ENCODE peak calls at places on chromosomes 4 and X, in four cellular contexts. M, U, V and Y are unnamed samples.

GRCh38 chrX:17597836-17598434 is 139.4 kb upstream of the SCML1 start:
- DNase-seq in M (no peak), V (no peak), U (no peak), Y (no peak)

GRCh38 chr4:189809885-189810284 is 130.8 kb upstream of the FRG1 start:
- DNase-seq in U (no peak), M (no peak), V (no peak), Y (no peak)

GRCh38 chr4:15171725-15172124 is 169.4 kb downstream of the CPEB2 start:
- DNase-seq in M (no peak), V (no peak), U (no peak), Y (no peak)

GRCh38 chr4:118941149-118941548 is 52.5 kb downstream of the SYNPO2 start:
- DNase-seq in U (no peak), M (peak), V (no peak), Y (no peak)

GRCh38 chr4:184464759-184465454 is 9.4 kb downstream of the IRF2 start:
- DNase-seq in M (peak), U (no peak), V (no peak), Y (no peak)

GRCh38 chrX:119981286-119982070 is 37.9 kb upstream of the NKAP start:
- DNase-seq in U (peak), M (peak), V (peak), Y (no peak)

GRCh38 chrX:43589735-43590515 is 66.2 kb upstream of the MAOA start:
- DNase-seq in V (no peak), U (no peak), M (peak), Y (no peak)

GRCh38 chr4:117533501-117533900 is 448.1 kb upstream of the TRAM1L1 start:
- DNase-seq in M (no peak), U (no peak), V (no peak), Y (no peak)

GRCh38 chrX:112840382-112841113 is at the start of gene AMOT:
- DNase-seq in V (peak), M (peak), U (peak), Y (no peak)

GRCh38 chrX:13196778-13197177 is 123.1 kb downstream of the ATXN3L start:
- DNase-seq in M (no peak), U (no peak), V (no peak), Y (no peak)

GRCh38 chrX:48927736-48928382 is 9.0 kb upstream of the PIM2 start:
- DNase-seq in V (no peak), U (no peak), M (no peak), Y (no peak)

GRCh38 chr4:76485450-76485849 is 50.4 kb downstream of the SHROOM3 start:
- DNase-seq in V (no peak), M (peak), U (no peak), Y (no peak)

GRCh38 chr4:2059034-2059725 is at the start of gene NAT8L:
- DNase-seq in U (peak), M (no peak), V (no peak), Y (no peak)

GRCh38 chr4:23934915-23935314 is 45.1 kb upstream of the PPARGC1A start:
- DNase-seq in M (no peak), V (no peak), U (no peak), Y (no peak)

GRCh38 chrX:155767101-155767878 is 113.9 kb upstream of the VAMP7 start:
- DNase-seq in M (no peak), V (peak), U (peak), Y (peak)

GRCh38 chrX:129721414-129721813 is 17.4 kb upstream of the XPNPEP2 start:
- DNase-seq in M (no peak), V (no peak), U (no peak), Y (no peak)

GRCh38 chr4:38531126-38531737 is 132.8 kb upstream of the KLF3 start:
- DNase-seq in M (no peak), V (no peak), U (peak), Y (no peak)

GRCh38 chrX:65696613-65697012 is 29.2 kb downstream of the MSN start:
- DNase-seq in U (peak), M (no peak), V (no peak), Y (no peak)

GRCh38 chrX:65697173-65697572 is 29.7 kb downstream of the MSN start:
- DNase-seq in M (no peak), V (no peak), U (no peak), Y (no peak)

GRCh38 chrX:65695849-65696248 is 28.4 kb downstream of the MSN start:
- DNase-seq in U (peak), V (no peak), M (no peak), Y (no peak)

GRCh38 chrX:65702956-65703355 is 35.5 kb downstream of the MSN start:
- DNase-seq in V (no peak), U (no peak), M (no peak), Y (no peak)

DNA sequence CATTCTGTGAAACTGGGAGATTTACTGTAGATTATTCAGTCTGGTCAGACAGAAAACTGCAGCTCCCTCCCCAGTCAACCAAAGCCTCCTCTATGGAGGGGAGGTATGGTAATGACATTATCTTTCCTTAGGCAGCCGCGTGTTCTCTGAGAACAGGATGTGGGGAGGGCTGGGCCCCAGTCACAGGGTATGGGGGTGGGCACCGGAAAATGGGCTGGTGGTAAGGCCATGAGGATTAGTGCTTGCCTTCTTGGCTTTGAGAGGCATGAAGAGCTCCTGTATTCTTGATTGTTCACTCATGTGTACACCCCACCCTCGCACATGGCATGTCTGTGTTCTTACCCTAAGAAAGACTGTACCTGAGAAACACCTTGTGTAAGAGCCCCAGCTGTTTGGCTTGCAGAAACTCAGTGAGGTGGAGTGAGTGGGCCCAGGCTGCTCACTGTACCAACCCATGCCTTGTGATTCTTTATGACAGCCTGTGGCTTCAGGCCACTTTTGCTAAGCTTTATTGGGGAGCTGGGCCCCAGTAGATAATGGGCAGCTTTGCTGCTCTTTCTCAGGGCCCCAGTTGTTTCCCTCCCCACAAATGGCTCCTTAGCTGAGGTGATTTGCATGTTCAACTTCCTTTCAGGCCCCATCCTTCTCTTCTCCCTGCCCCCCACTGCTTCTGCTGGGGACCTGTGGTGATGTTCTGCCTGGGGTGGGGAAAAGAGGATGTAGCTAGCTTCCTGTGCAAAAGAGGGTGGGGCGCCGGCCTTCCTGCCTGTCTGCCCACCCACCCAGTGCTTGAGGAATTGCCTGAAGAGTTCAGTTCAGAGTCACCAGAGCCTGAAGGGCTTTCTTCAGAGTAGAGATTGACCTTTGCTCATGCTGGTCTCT is 30.7 kb downstream of the MSN start:
- DNase-seq in M (no peak), V (no peak), U (peak), Y (peak)
- TF ChIP-seq CBX5 in M (no peak), V (no peak), U (no peak), Y (peak)

DNA sequence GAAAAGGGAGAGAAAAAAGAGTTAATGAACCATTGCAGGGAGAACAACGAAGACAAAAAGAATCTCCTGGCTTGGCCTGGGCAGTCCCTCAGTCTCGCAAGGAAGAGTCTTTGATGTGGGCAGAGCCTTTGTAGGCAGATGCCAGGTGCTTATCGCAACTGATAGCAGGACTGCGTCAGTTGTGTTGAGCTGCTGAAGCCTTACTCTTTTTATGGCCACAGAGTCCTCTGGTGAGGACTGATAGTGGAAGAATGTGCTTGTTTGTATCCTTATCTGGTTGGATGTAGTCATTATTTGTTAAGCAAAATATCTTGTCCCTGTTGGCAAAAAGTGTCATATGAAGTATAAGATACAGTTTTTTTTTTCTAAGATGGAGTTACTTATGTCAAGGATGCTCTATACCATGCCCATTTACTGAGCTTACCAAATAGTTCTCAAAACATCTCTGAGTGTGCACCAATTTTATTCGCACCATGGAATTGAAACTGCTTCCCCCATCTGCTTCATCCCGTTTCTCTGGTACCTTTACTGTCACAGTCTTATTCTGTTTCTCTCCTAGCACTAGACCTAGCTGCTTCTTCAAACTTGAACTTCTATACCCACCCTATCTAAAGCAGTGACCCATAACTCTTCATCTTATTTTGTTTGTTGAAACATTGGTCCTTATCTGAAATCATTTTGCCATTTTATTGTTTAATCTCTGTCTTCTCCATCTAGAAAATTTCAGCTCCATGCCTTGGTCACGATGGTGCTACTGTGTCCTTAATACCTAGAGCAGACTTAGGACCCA is 47.0 kb upstream of the SPRY1 start:
- DNase-seq in M (peak), U (peak), V (no peak), Y (no peak)
- TF ChIP-seq CBX5 in M (no peak), U (no peak), V (no peak), Y (no peak)

DNA sequence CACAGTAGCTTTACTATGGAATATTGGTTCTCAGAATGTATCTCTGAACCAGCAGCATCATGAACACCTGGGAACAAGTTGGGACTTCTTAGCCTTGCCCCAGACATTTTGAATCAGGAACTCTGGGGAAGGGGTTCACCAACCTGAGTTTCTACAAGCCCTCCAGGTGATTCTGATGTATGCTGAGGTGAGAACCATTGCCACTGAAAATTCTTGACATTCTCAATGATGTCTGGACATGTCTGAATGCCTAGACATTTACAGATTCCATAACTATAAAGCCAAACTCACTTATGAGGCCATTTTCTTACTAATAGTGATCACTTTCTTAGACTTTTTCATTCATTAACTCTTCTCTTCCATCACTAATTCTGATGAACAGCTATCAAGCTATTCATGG is 389.4 kb upstream of the FTHL17 start:
- DNase-seq in V (no peak), U (no peak), M (no peak), Y (no peak)
- TF ChIP-seq CBX5 in V (no peak), U (no peak), M (no peak), Y (no peak)

GRCh38 chr4:16858275-16858752 is 40.1 kb downstream of the LDB2 start:
- DNase-seq in M (no peak), U (no peak), V (no peak), Y (no peak)
- TF ChIP-seq CBX5 in M (no peak), U (no peak), V (no peak), Y (no peak)